ENCODE peak calls at places on chromosomes 4 and X, in nine cellular contexts. M is stimulated activated naive B cell treated with anti-CD40 and anti-IgM and Interleukin-4, amounts not matched to agents 10 μg/mL and 1 μg/mL and 100 μg/mL, for 72 hours; Q is HS-5; W is T1000; S is T-helper 2 cell; Y is activated CD4-positive, alpha-beta T cell treated with anti-CD3 and anti-CD28 coated beads, Interleukin-2, amount 10 ng/mL, durations not matched to agents 7 days and 5 days; B is nucleus accumbens; D is pancreas; E is OCI-LY7. T is an unnamed sample.

GRCh38 chrX:150547511-150548115 is 20.8 kb upstream of the MTM1 start:
- DNase-seq in D (peak; percentile 56), M (peak; percentile 37), W (no peak), S (no peak), Q (no peak), E (no peak), Y (no peak), B (peak; percentile 17), T (no peak)

GRCh38 chr4:4254179-4254578 is 6.2 kb upstream of the TMEM128 start:
- DNase-seq in S (no peak), M (no peak), D (no peak), B (no peak), E (no peak), Q (no peak), Y (no peak), W (no peak), T (no peak)

GRCh38 chrX:48971325-48972213 is at the start of gene KCND1:
- DNase-seq in W (peak; percentile 71), Y (no peak), B (no peak), Q (no peak), S (no peak), E (no peak), M (no peak), D (peak; percentile 23), T (no peak)

GRCh38 chr4:87354168-87355102 is 31.8 kb upstream of the HSD17B13 start:
- DNase-seq in E (no peak), M (no peak), W (no peak), Q (no peak), S (no peak), Y (no peak), D (peak; percentile 26), B (no peak), T (no peak)

GRCh38 chr4:154230091-154230490 is 261.5 kb downstream of the DCHS2 start:
- DNase-seq in M (no peak), Y (no peak), D (no peak), B (no peak), E (no peak), Q (no peak), W (no peak), S (no peak), T (no peak)

GRCh38 chrX:135520022-135520552 is 373 bp upstream of the INTS6L start:
- DNase-seq in M (no peak), B (no peak), S (no peak), D (no peak), W (no peak), Q (peak; percentile 15), Y (no peak), E (peak; percentile 0), T (no peak)

GRCh38 chr4:148834804-148835598 is 392.8 kb upstream of the NR3C2 start:
- DNase-seq in D (peak; percentile 10), M (peak; percentile 1), S (no peak), W (no peak), Y (no peak), E (peak; percentile 72), B (no peak), Q (peak; percentile 8), T (peak; percentile 25)

GRCh38 chr4:1967512-1968149 is 41.1 kb downstream of the NELFA start:
- DNase-seq in S (no peak), E (no peak), W (no peak), M (no peak), Y (no peak), Q (no peak), D (no peak), B (no peak), T (no peak)

GRCh38 chrX:38175140-38175539 is 45.5 kb downstream of the SRPX start:
- DNase-seq in Y (no peak), B (no peak), E (peak; percentile 37), S (no peak), Q (no peak), D (peak; percentile 5), M (no peak), W (no peak), T (peak; percentile 39)

GRCh38 chr4:114417214-114417613 is 181.4 kb upstream of the UGT8 start:
- DNase-seq in M (no peak), B (no peak), S (no peak), Y (no peak), W (no peak), Q (no peak), D (no peak), E (peak; percentile 18), T (peak; percentile 36)

GRCh38 chrX:122770581-122770980 is 413.5 kb upstream of the GRIA3 start:
- DNase-seq in Q (no peak), S (no peak), Y (no peak), E (no peak), B (no peak), M (no peak), D (no peak), W (no peak), T (no peak)

GRCh38 chrX:46777971-46778810 is 19.3 kb upstream of the SLC9A7 start:
- DNase-seq in B (no peak), D (no peak), M (no peak), W (no peak), Y (no peak), E (no peak), Q (no peak), S (no peak), T (no peak)

GRCh38 chr4:2036866-2037265 is 22.3 kb upstream of the NAT8L start:
- DNase-seq in S (no peak), M (no peak), W (no peak), Y (no peak), Q (no peak), D (no peak), B (no peak), E (peak; percentile 14), T (no peak)

GRCh38 chrX:47752685-47753084 is 84.0 kb upstream of the ZNF81 start:
- DNase-seq in D (no peak), Q (no peak), S (no peak), B (no peak), M (no peak), E (no peak), Y (no peak), W (no peak), T (no peak)

GRCh38 chr4:161949941-161950725 is 213.7 kb downstream of the FSTL5 start:
- DNase-seq in Q (peak; percentile 71), E (no peak), S (no peak), B (no peak), M (no peak), D (no peak), Y (no peak), W (no peak), T (no peak)

GRCh38 chr4:28916585-28916984 is 1803.6 kb upstream of the PCDH7 start:
- DNase-seq in Q (no peak), E (no peak), D (no peak), Y (no peak), S (no peak), M (no peak), W (no peak), B (no peak), T (no peak)

GRCh38 chrX:17474892-17475291 is 99.9 kb downstream of the NHS start:
- DNase-seq in E (no peak), Q (peak; percentile 49), W (no peak), S (no peak), M (no peak), Y (no peak), B (no peak), D (no peak), T (no peak)

GRCh38 chrX:29541038-29541437 is 674.3 kb upstream of the MAGEB2 start:
- DNase-seq in Y (no peak), D (no peak), M (no peak), B (no peak), S (no peak), W (no peak), Q (no peak), E (no peak), T (no peak)

GRCh38 chrX:1933964-1934363 is 319.1 kb downstream of the ASMT start:
- DNase-seq in M (no peak), Y (no peak), E (no peak), B (no peak), S (no peak), Q (no peak), D (no peak), W (no peak), T (no peak)

GRCh38 chr4:138897818-138898226 is 117.8 kb upstream of the NOCT start:
- DNase-seq in S (no peak), E (no peak), M (no peak), D (no peak), Q (peak; percentile 31), W (peak; percentile 23), Y (no peak), B (no peak), T (no peak)

GRCh38 chrX:54182194-54182863 is 725 bp downstream of the FAM120C start:
- DNase-seq in M (peak; percentile 46), Q (no peak), D (peak; percentile 47), E (peak; percentile 72), B (peak; percentile 29), S (peak; percentile 54), Y (peak; percentile 72), W (peak; percentile 1), T (peak; percentile 63)

GRCh38 chr4:733631-733980 is 28.0 kb downstream of the PCGF3 start:
- DNase-seq in S (no peak), D (no peak), Q (no peak), M (no peak), W (no peak), Y (no peak), E (no peak), B (no peak), T (no peak)

GRCh38 chrX:138157850-138158249 is 553.7 kb downstream of the FGF13 start:
- DNase-seq in Q (no peak), E (no peak), M (no peak), B (no peak), W (no peak), D (no peak), Y (no peak), S (no peak), T (no peak)

GRCh38 chr4:81609844-81610243 is 138.1 kb upstream of the RASGEF1B start:
- DNase-seq in Q (no peak), Y (no peak), E (peak; percentile 21), S (no peak), W (no peak), M (no peak), D (no peak), B (no peak), T (peak; percentile 63)

GRCh38 chrX:52353838-52354237 is 15.0 kb upstream of the XAGE2 start:
- DNase-seq in Y (no peak), D (no peak), W (no peak), M (no peak), B (no peak), S (no peak), E (no peak), Q (no peak), T (no peak)

GRCh38 chrX:135295238-135295943 is 13.9 kb upstream of the ETDC start:
- DNase-seq in M (peak; percentile 31), Q (no peak), E (no peak), W (no peak), B (peak; percentile 0), D (no peak), Y (peak; percentile 69), S (peak; percentile 41), T (no peak)

GRCh38 chr4:30721353-30722091 is 1.4 kb downstream of the PCDH7 start:
- DNase-seq in W (peak; percentile 60), D (no peak), B (peak; percentile 5), S (no peak), Y (no peak), M (no peak), E (no peak), Q (no peak), T (no peak)

GRCh38 chr4:8544741-8545438 is 35.3 kb upstream of the GPR78 start:
- DNase-seq in Y (no peak), M (no peak), E (no peak), B (no peak), S (no peak), Q (no peak), D (no peak), W (no peak), T (no peak)

GRCh38 chr4:103754844-103755243 is 35.1 kb upstream of the TACR3 start:
- DNase-seq in Y (no peak), M (no peak), Q (peak; percentile 9), S (no peak), B (no peak), E (no peak), W (no peak), D (peak; percentile 65), T (no peak)

GRCh38 chrX:140274761-140275525 is 229.9 kb downstream of the SOX3 start:
- DNase-seq in B (no peak), E (no peak), Y (no peak), Q (peak; percentile 66), S (no peak), M (no peak), W (no peak), D (no peak), T (no peak)

GRCh38 chr4:40182041-40182440 is 14.8 kb upstream of the RHOH start:
- DNase-seq in D (no peak), W (no peak), S (no peak), Y (no peak), M (no peak), B (no peak), Q (no peak), E (peak; percentile 52), T (peak; percentile 44)